ENCODE peak calls at places on chromosome X, in eight cellular contexts. One of them, this sample, is unnamed.

GRCh38 chrX:41001327-41001726 is 83.9 kb upstream of the USP9X start:
- DNase-seq in EH: no peak
- DNase-seq in HCT116: no peak
- DNase-seq in aorta: no peak
- DNase-seq in NCI-H1417: no peak
- DNase-seq in ureter: no peak
- DNase-seq in AG10803: no peak
- DNase-seq in GM23338: no peak
- DNase-seq in this sample: no peak

GRCh38 chrX:1592128-1592862 is 891 bp downstream of the AKAP17A start:
- DNase-seq in EH: peak; percentile 41
- DNase-seq in HCT116: no peak
- DNase-seq in aorta: peak; percentile 49
- DNase-seq in NCI-H1417: no peak
- DNase-seq in ureter: no peak
- DNase-seq in AG10803: no peak
- DNase-seq in GM23338: peak; percentile 52
- DNase-seq in this sample: peak; percentile 10

GRCh38 chrX:46577116-46578005 is 3.8 kb downstream of the CHST7 start:
- DNase-seq in EH: peak; percentile 67
- DNase-seq in HCT116: no peak
- DNase-seq in aorta: no peak
- DNase-seq in NCI-H1417: no peak
- DNase-seq in ureter: no peak
- DNase-seq in AG10803: peak; percentile 24
- DNase-seq in GM23338: no peak
- DNase-seq in this sample: peak; percentile 50

GRCh38 chrX:7205037-7205577 is 57.2 kb upstream of the PUDP start:
- DNase-seq in EH: no peak
- DNase-seq in HCT116: no peak
- DNase-seq in aorta: no peak
- DNase-seq in NCI-H1417: no peak
- DNase-seq in ureter: no peak
- DNase-seq in AG10803: no peak
- DNase-seq in GM23338: no peak
- DNase-seq in this sample: no peak

GRCh38 chrX:39946822-39947221 is 150.9 kb downstream of the BCOR start:
- DNase-seq in EH: peak; percentile 90
- DNase-seq in HCT116: no peak
- DNase-seq in aorta: no peak
- DNase-seq in NCI-H1417: no peak
- DNase-seq in ureter: no peak
- DNase-seq in AG10803: peak; percentile 75
- DNase-seq in GM23338: no peak
- DNase-seq in this sample: peak; percentile 80

GRCh38 chrX:77640702-77641101 is 145.3 kb downstream of the ATRX start:
- DNase-seq in EH: no peak
- DNase-seq in HCT116: no peak
- DNase-seq in aorta: no peak
- DNase-seq in NCI-H1417: no peak
- DNase-seq in ureter: no peak
- DNase-seq in AG10803: no peak
- DNase-seq in GM23338: no peak
- DNase-seq in this sample: no peak

GRCh38 chrX:18368402-18368801 is 13.9 kb upstream of the SCML2 start:
- DNase-seq in EH: no peak
- DNase-seq in HCT116: no peak
- DNase-seq in aorta: no peak
- DNase-seq in NCI-H1417: no peak
- DNase-seq in ureter: no peak
- DNase-seq in AG10803: no peak
- DNase-seq in GM23338: peak; percentile 27
- DNase-seq in this sample: no peak

GRCh38 chrX:31124536-31124935 is 52.7 kb upstream of the FTHL17 start:
- DNase-seq in EH: no peak
- DNase-seq in HCT116: no peak
- DNase-seq in aorta: no peak
- DNase-seq in NCI-H1417: peak; percentile 55
- DNase-seq in ureter: no peak
- DNase-seq in AG10803: no peak
- DNase-seq in GM23338: no peak
- DNase-seq in this sample: no peak

GRCh38 chrX:148601034-148601433 is 100.6 kb downstream of the AFF2 start:
- DNase-seq in EH: no peak
- DNase-seq in HCT116: no peak
- DNase-seq in aorta: no peak
- DNase-seq in NCI-H1417: no peak
- DNase-seq in ureter: no peak
- DNase-seq in AG10803: peak; percentile 60
- DNase-seq in GM23338: no peak
- DNase-seq in this sample: peak; percentile 59

GRCh38 chrX:13764765-13765164 is 30.2 kb downstream of the OFD1 start:
- DNase-seq in EH: peak; percentile 2
- DNase-seq in HCT116: no peak
- DNase-seq in aorta: no peak
- DNase-seq in NCI-H1417: peak; percentile 25
- DNase-seq in ureter: no peak
- DNase-seq in AG10803: no peak
- DNase-seq in GM23338: peak; percentile 59
- DNase-seq in this sample: no peak

GRCh38 chrX:42519666-42520231 is 258.2 kb downstream of the PPP1R2C start:
- DNase-seq in EH: peak; percentile 70
- DNase-seq in HCT116: no peak
- DNase-seq in aorta: no peak
- DNase-seq in NCI-H1417: no peak
- DNase-seq in ureter: no peak
- DNase-seq in AG10803: peak; percentile 67
- DNase-seq in GM23338: no peak
- DNase-seq in this sample: peak; percentile 59

GRCh38 chrX:150196300-150196699 is 166.8 kb upstream of the MAMLD1 start:
- DNase-seq in EH: no peak
- DNase-seq in HCT116: no peak
- DNase-seq in aorta: no peak
- DNase-seq in NCI-H1417: no peak
- DNase-seq in ureter: no peak
- DNase-seq in AG10803: no peak
- DNase-seq in GM23338: peak; percentile 10
- DNase-seq in this sample: no peak

GRCh38 chrX:24842486-24842885 is 148.8 kb downstream of the POLA1 start:
- DNase-seq in EH: no peak
- DNase-seq in HCT116: no peak
- DNase-seq in aorta: no peak
- DNase-seq in NCI-H1417: no peak
- DNase-seq in ureter: no peak
- DNase-seq in AG10803: peak; percentile 27
- DNase-seq in GM23338: no peak
- DNase-seq in this sample: no peak